ENCODE peak calls at places on chromosomes 7 and 10, in seven cellular contexts. L, O, Y, C, Z, U and N are unnamed samples.

GRCh38 chr7:122014697-122015096 is 129.4 kb downstream of the AASS start:
- DNase-seq in O (no peak), Z (no peak), C (no peak), L (no peak), Y (no peak), U (no peak), N (no peak)

GRCh38 chr7:137878333-137878961 is 31.7 kb upstream of the DGKI start:
- DNase-seq in L (no peak), C (no peak), Y (peak; percentile 78), O (no peak), U (no peak), Z (no peak), N (no peak)

GRCh38 chr7:116327751-116328150 is 117.4 kb downstream of the TES start:
- DNase-seq in L (no peak), O (peak; percentile 29), Z (no peak), U (no peak), C (no peak), Y (peak; percentile 99), N (peak; percentile 79)

GRCh38 chr7:123633553-123633952 is 22.1 kb upstream of the LMOD2 start:
- DNase-seq in C (no peak), Z (no peak), Y (peak; percentile 77), U (no peak), O (no peak), L (no peak), N (peak; percentile 45)

GRCh38 chr10:128040096-128040495 is 86.1 kb downstream of the MKI67 start:
- DNase-seq in L (no peak), Y (no peak), O (no peak), Z (no peak), U (no peak), C (no peak), N (no peak)

GRCh38 chr7:12403287-12404181 is at the start of gene VWDE:
- DNase-seq in Z (peak; percentile 30), O (peak; percentile 80), C (peak; percentile 3), L (no peak), Y (peak; percentile 31), U (peak; percentile 74), N (no peak)

GRCh38 chr7:86939197-86939814 is 120.1 kb downstream of the ELAPOR2 start:
- DNase-seq in C (peak; percentile 4), Z (peak; percentile 76), L (peak; percentile 47), U (peak; percentile 41), O (peak; percentile 68), Y (peak; percentile 43), N (peak; percentile 25)

GRCh38 chr7:30973292-30973691 is 9.5 kb downstream of the GHRHR start:
- DNase-seq in O (no peak), U (no peak), Y (no peak), Z (no peak), C (no peak), L (no peak), N (no peak)

GRCh38 chr7:92761391-92762098 is 74.8 kb downstream of the CDK6 start:
- DNase-seq in O (no peak), C (no peak), U (no peak), L (no peak), Z (no peak), Y (no peak), N (no peak)

GRCh38 chr7:92765725-92766124 is 70.6 kb downstream of the CDK6 start:
- DNase-seq in C (no peak), L (no peak), Y (peak; percentile 88), O (peak; percentile 66), Z (no peak), U (peak; percentile 51), N (no peak)

GRCh38 chr7:92762853-92763252 is 73.5 kb downstream of the CDK6 start:
- DNase-seq in U (no peak), O (no peak), C (no peak), L (no peak), Z (no peak), Y (no peak), N (no peak)

GRCh38 chr7:92766461-92767003 is 69.8 kb downstream of the CDK6 start:
- DNase-seq in Z (no peak), C (no peak), Y (peak; percentile 70), U (no peak), L (no peak), O (no peak), N (no peak)

GRCh38 chr7:92763636-92764423 is 72.5 kb downstream of the CDK6 start:
- DNase-seq in L (no peak), O (peak; percentile 90), C (no peak), Z (no peak), U (peak; percentile 83), Y (peak; percentile 89), N (peak; percentile 79)
- TF ChIP-seq CTCF in L (no peak), O (no peak), C (no peak), Z (no peak), U (no peak), Y (peak; percentile 14), N (no peak)

GRCh38 chr7:16883918-16884317 is 2.1 kb upstream of the AGR3 start:
- DNase-seq in C (no peak), O (no peak), L (no peak), Y (no peak), U (no peak), Z (no peak), N (no peak)

GRCh38 chr7:16880469-16881034 is 1.2 kb downstream of the AGR3 start:
- DNase-seq in Z (no peak), Y (no peak), U (no peak), C (no peak), L (no peak), O (no peak), N (no peak)

DNA sequence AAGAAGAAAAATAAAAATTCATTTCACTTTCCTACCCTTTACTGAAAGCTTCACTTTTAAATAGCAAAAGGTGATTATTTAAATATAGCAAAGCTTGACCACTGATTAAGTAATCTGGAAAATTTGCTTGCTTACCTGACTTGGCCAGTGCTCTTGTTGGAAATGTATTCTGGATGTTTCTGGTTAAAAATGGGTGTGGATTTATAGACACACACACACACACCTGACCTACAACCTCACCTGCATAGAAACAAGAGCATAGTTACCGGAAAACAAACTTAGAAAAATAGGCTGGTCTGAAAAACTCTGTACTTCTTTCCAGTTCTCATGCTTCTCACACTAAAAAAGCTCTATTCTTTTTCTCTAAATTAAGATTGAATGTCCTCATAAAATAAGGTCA is at the start of gene AGR3:
- DNase-seq in U (no peak), L (no peak), O (no peak), Z (no peak), C (no peak), Y (no peak), N (no peak)
- H3K4me3 ChIP-seq in U (peak within 1 kb of the TSS; percentile 12), L (no peak within 1 kb of the TSS), O (no peak within 1 kb of the TSS), Z (no peak within 1 kb of the TSS), C (no peak within 1 kb of the TSS), Y (no peak within 1 kb of the TSS), N (no peak within 1 kb of the TSS)

DNA sequence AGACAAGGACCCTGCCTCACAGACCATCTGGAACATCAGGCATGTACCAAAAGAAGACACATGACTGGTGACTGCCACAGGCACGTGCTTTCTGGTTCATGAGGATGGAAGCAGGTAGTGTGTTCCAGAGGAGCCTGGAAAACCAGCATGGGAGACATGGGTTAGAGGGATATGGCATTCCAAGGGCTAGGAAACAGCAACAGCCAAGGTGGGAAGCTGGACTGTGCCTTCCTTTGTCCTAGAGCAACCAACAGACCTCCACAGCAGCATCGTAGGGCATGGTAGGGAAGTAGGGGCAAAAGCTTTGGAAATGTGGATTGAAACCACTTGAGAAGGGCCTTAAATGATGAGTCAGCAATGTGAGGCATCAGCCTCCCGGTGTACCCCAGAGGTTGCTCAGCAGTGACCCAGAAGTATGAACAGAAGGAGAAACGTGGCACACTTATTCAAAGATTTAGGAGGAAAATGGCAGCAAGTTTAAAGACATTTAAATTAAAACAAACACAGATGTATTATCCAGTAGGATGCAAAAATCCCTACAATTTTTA is 51.0 kb downstream of the PRLHR start:
- DNase-seq in Y (no peak), O (no peak), L (no peak), C (no peak), Z (no peak), U (no peak), N (no peak)
- H3K36me3 ChIP-seq in Y (no peaks in the 10 kb centered on the region), O (no peaks in the 10 kb centered on the region), L (no peaks in the 10 kb centered on the region), C (no peaks in the 10 kb centered on the region), Z (no peaks in the 10 kb centered on the region), U (no peaks in the 10 kb centered on the region), N (no peaks in the 10 kb centered on the region)

DNA sequence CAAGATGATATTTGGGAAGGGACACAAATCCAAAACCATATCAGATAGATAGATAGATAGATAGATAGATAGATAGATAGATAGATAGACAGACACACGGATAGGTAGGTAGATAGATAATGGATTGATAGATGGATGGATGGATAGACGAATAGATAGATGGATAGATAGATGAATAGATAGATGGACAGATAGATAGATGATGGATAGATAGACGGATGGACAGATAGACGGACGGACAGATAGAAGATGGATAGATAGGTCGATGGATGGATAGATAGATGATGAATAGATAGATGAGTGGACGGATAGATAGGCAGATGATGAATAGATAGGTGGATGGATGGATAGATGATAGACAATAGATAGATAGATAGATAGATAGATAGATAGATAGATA is 39.8 kb downstream of the NPTX2 start:
- DNase-seq in L (no peak), O (no peak), Z (no peak), C (no peak), U (no peak), Y (no peak), N (no peak)
- TF ChIP-seq CTCF in L (no peak), O (no peak), Z (no peak), C (no peak), U (no peak), Y (no peak), N (no peak)

DNA sequence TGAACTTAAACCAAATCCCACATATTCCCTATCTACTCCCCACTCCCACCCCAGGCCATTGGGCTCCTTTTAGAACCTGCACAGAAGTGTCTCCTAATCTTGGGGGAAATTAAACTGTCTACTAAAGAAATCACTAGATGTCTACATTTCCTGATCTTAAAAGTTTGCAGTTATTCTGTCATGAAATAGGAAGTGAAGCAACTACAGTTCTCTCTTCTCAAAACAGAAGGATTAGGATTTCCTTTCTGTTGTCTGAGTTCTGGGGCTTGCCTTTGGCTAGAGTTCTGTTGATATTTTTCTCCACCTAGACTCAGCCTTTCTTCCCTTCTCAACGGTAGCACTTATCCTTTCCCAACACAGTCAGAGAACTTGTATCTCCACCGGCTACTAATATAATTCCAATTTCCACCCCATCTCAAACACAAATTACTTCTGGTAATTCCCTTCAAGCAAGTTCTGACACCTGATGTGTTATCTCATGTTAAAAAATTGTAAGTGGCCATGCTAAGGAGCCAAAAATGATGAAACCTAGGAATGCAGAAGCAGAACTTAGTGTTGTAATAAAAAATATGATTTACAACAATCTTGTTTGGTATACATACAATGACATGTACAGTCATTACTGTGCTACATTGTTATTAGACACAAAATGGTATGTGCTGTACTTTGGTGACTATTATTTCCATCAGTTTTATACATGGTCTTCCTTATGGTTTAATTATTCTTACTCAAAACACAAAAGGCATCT is 12.1 kb downstream of the OR9A4 start:
- DNase-seq in U (no peak), O (no peak), L (no peak), Z (no peak), Y (no peak), C (no peak), N (no peak)
- H3K4me3 ChIP-seq in U (no peak overlapping the region), O (no peak overlapping the region), L (no peak overlapping the region), Z (no peak overlapping the region), Y (no peak overlapping the region), C (no peak overlapping the region), N (no peak overlapping the region)

GRCh38 chr7:2649139-2649838 is 17.5 kb downstream of the TTYH3 start:
- DNase-seq in U (no peak), Y (no peak), L (no peak), O (no peak), C (no peak), Z (no peak), N (no peak)
- H3K36me3 ChIP-seq in U (peaks cover 1% of the 10 kb centered on the region), Y (peaks cover 6% of the 10 kb centered on the region), L (no peaks in the 10 kb centered on the region), O (no peaks in the 10 kb centered on the region), C (no peaks in the 10 kb centered on the region), Z (peaks cover 2% of the 10 kb centered on the region), N (peaks cover 7% of the 10 kb centered on the region)